ENCODE peak calls at places on chromosomes 4 and X, in seven cellular contexts. One of them, this sample, is unnamed. For H3K4me1 and H3K36me3, the result is how much of the 10 kb centered on the place peaks cover.

GRCh38 chr4:178752954-178753525 is 1310.8 kb upstream of the AGA start:
- DNase-seq in lung: no peak
- DNase-seq in neural progenitor cell: peak
- DNase-seq in ovary: no peak
- DNase-seq in mucosa of descending colon: no peak
- DNase-seq in lower lobe of right lung: no peak
- DNase-seq in PC-3: no peak
- DNase-seq in this sample: no peak

GRCh38 chr4:140137654-140138053 is 16.3 kb downstream of the MAML3 start:
- DNase-seq in mucosa of descending colon: no peak
- DNase-seq in lung: no peak
- DNase-seq in neural progenitor cell: no peak
- DNase-seq in ovary: no peak
- DNase-seq in lower lobe of right lung: no peak
- DNase-seq in PC-3: peak
- DNase-seq in this sample: no peak

GRCh38 chrX:39440734-39441305 is 639.6 kb downstream of the MID1IP1 start:
- DNase-seq in mucosa of descending colon: no peak
- DNase-seq in PC-3: no peak
- DNase-seq in lower lobe of right lung: no peak
- DNase-seq in lung: no peak
- DNase-seq in neural progenitor cell: no peak
- DNase-seq in ovary: no peak
- DNase-seq in this sample: no peak

GRCh38 chrX:110951472-110952269 is 144.3 kb upstream of the PAK3 start:
- DNase-seq in lung: no peak
- DNase-seq in PC-3: no peak
- DNase-seq in lower lobe of right lung: no peak
- DNase-seq in mucosa of descending colon: no peak
- DNase-seq in ovary: no peak
- DNase-seq in neural progenitor cell: no peak
- DNase-seq in this sample: no peak

GRCh38 chrX:73214366-73215094 is at the start of gene NAP1L2:
- DNase-seq in mucosa of descending colon: peak
- DNase-seq in PC-3: peak
- DNase-seq in lower lobe of right lung: peak
- DNase-seq in ovary: peak
- DNase-seq in lung: no peak
- DNase-seq in neural progenitor cell: peak
- DNase-seq in this sample: no peak

GRCh38 chrX:38861489-38861888 is 60.2 kb downstream of the MID1IP1 start:
- DNase-seq in mucosa of descending colon: no peak
- DNase-seq in lung: no peak
- DNase-seq in PC-3: no peak
- DNase-seq in neural progenitor cell: no peak
- DNase-seq in lower lobe of right lung: no peak
- DNase-seq in ovary: no peak
- DNase-seq in this sample: no peak

GRCh38 chrX:64196606-64197005 is 8.9 kb downstream of the AMER1 start:
- DNase-seq in lower lobe of right lung: no peak
- DNase-seq in neural progenitor cell: no peak
- DNase-seq in PC-3: no peak
- DNase-seq in lung: no peak
- DNase-seq in ovary: no peak
- DNase-seq in mucosa of descending colon: no peak
- DNase-seq in this sample: no peak

GRCh38 chr4:25970691-25971427 is 56.8 kb downstream of the SMIM20 start:
- DNase-seq in lower lobe of right lung: no peak
- DNase-seq in neural progenitor cell: peak
- DNase-seq in lung: no peak
- DNase-seq in mucosa of descending colon: peak
- DNase-seq in PC-3: peak
- DNase-seq in ovary: no peak
- DNase-seq in this sample: no peak

GRCh38 chrX:115260330-115260729 is 26.4 kb upstream of the LRCH2 start:
- DNase-seq in neural progenitor cell: no peak
- DNase-seq in mucosa of descending colon: no peak
- DNase-seq in lung: no peak
- DNase-seq in ovary: no peak
- DNase-seq in PC-3: peak
- DNase-seq in lower lobe of right lung: no peak
- DNase-seq in this sample: no peak

GRCh38 chr4:125985856-125986255 is 671.1 kb downstream of the FAT4 start:
- DNase-seq in lower lobe of right lung: no peak
- DNase-seq in mucosa of descending colon: no peak
- DNase-seq in neural progenitor cell: no peak
- DNase-seq in PC-3: no peak
- DNase-seq in ovary: no peak
- DNase-seq in lung: no peak
- DNase-seq in this sample: no peak

GRCh38 chr4:98794565-98795205 is 134.2 kb downstream of the EIF4E start:
- DNase-seq in ovary: no peak
- DNase-seq in lung: no peak
- DNase-seq in neural progenitor cell: no peak
- DNase-seq in lower lobe of right lung: no peak
- DNase-seq in PC-3: peak
- DNase-seq in mucosa of descending colon: no peak
- DNase-seq in this sample: no peak

GRCh38 chrX:45322382-45322781 is 121.7 kb upstream of the DIPK2B start:
- DNase-seq in mucosa of descending colon: no peak
- DNase-seq in lower lobe of right lung: no peak
- DNase-seq in lung: peak
- DNase-seq in neural progenitor cell: peak
- DNase-seq in ovary: peak
- DNase-seq in PC-3: peak
- DNase-seq in this sample: peak

GRCh38 chr4:154692311-154692818 is 51.4 kb upstream of the LRAT start:
- DNase-seq in mucosa of descending colon: no peak
- DNase-seq in lung: no peak
- DNase-seq in neural progenitor cell: no peak
- DNase-seq in PC-3: no peak
- DNase-seq in ovary: no peak
- DNase-seq in lower lobe of right lung: no peak
- DNase-seq in this sample: no peak

GRCh38 chrX:39304746-39305145 is 503.5 kb downstream of the MID1IP1 start:
- DNase-seq in lung: no peak
- DNase-seq in PC-3: no peak
- DNase-seq in lower lobe of right lung: no peak
- DNase-seq in neural progenitor cell: no peak
- DNase-seq in ovary: no peak
- DNase-seq in mucosa of descending colon: no peak
- DNase-seq in this sample: no peak

GRCh38 chr4:151581575-151581974 is 172.6 kb downstream of the FHIP1A start:
- DNase-seq in lower lobe of right lung: no peak
- DNase-seq in lung: no peak
- DNase-seq in mucosa of descending colon: no peak
- DNase-seq in PC-3: no peak
- DNase-seq in ovary: no peak
- DNase-seq in neural progenitor cell: no peak
- DNase-seq in this sample: no peak

GRCh38 chr4:145935253-145936141 is 3.1 kb downstream of the ZNF827 start:
- DNase-seq in mucosa of descending colon: peak
- DNase-seq in lower lobe of right lung: peak
- DNase-seq in neural progenitor cell: peak
- DNase-seq in lung: no peak
- DNase-seq in ovary: peak
- DNase-seq in PC-3: no peak
- DNase-seq in this sample: peak

GRCh38 chrX:103415528-103415927 is 39.2 kb downstream of the BEX3 start:
- DNase-seq in lower lobe of right lung: no peak
- DNase-seq in neural progenitor cell: no peak
- DNase-seq in mucosa of descending colon: no peak
- DNase-seq in PC-3: no peak
- DNase-seq in lung: no peak
- DNase-seq in ovary: no peak
- DNase-seq in this sample: no peak

GRCh38 chrX:155563099-155563498 is 49.7 kb downstream of the TMLHE start:
- DNase-seq in mucosa of descending colon: no peak
- DNase-seq in PC-3: no peak
- DNase-seq in lower lobe of right lung: no peak
- DNase-seq in neural progenitor cell: no peak
- DNase-seq in ovary: no peak
- DNase-seq in lung: no peak
- DNase-seq in this sample: no peak

GRCh38 chrX:51893931-51894696 is 691 bp downstream of the MAGED1 start:
- DNase-seq in lower lobe of right lung: no peak
- DNase-seq in neural progenitor cell: peak
- DNase-seq in PC-3: peak
- DNase-seq in mucosa of descending colon: no peak
- DNase-seq in ovary: peak
- DNase-seq in lung: no peak
- DNase-seq in this sample: peak

GRCh38 chrX:13087322-13088154 is 43.1 kb upstream of the FAM9C start:
- DNase-seq in lung: no peak
- DNase-seq in neural progenitor cell: no peak
- DNase-seq in PC-3: peak
- DNase-seq in ovary: no peak
- DNase-seq in lower lobe of right lung: no peak
- DNase-seq in mucosa of descending colon: no peak
- DNase-seq in this sample: peak

DNA sequence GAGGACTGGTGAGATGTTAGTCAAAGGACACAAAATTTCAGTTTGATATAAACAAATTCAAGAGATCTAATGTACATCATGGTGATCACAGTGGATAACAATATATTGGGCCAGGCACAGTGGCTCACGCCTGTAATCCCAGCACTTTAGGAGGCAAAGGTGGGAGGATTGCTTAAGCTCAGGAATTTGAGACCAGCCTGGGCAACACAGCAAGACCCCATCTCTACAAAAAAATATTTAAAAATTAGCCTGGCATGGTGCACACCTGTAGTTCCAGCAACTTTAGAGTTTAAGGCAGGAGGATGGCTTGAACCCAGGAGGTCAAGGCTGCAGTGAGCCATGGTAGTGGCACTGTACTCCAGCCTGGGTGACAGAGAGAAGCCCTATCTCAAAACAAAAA is 8.7 kb downstream of the SCARB2 start:
- DNase-seq in neural progenitor cell: no peak
- DNase-seq in ovary: no peak
- DNase-seq in mucosa of descending colon: no peak
- DNase-seq in lung: no peak
- DNase-seq in PC-3: no peak
- DNase-seq in lower lobe of right lung: no peak
- DNase-seq in this sample: no peak
- H3K4me1 ChIP-seq in neural progenitor cell: under half
- H3K4me1 ChIP-seq in ovary: under half
- H3K4me1 ChIP-seq in mucosa of descending colon: under half
- H3K4me1 ChIP-seq in lung: under half
- H3K4me1 ChIP-seq in PC-3: under half
- H3K4me1 ChIP-seq in lower lobe of right lung: half or more
- H3K4me1 ChIP-seq in this sample: under half

DNA sequence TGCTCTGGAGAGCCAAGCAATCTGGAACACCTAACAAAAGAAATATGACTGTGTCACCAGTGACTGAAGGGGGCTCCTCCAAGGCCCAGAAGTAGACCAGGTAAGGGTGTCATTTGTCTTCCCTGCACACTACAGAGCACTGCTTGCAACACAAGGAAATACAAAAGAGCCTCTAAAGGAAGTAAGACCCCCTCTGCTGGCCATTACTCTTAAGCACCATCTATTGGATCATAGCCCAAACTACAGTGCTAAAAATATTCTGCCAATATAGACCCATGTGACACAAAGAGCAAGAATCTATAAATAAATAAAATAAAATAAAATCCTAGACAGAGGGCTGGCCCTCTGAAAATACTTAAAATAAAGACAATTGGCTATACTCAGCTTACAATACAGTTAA is 528.7 kb downstream of the TMA16 start:
- DNase-seq in PC-3: no peak
- DNase-seq in lower lobe of right lung: no peak
- DNase-seq in lung: no peak
- DNase-seq in ovary: no peak
- DNase-seq in mucosa of descending colon: no peak
- DNase-seq in neural progenitor cell: peak
- DNase-seq in this sample: peak
- TF ChIP-seq CTCF in PC-3: peak
- TF ChIP-seq CTCF in lower lobe of right lung: no peak
- TF ChIP-seq CTCF in lung: no peak
- TF ChIP-seq CTCF in ovary: no peak
- TF ChIP-seq CTCF in mucosa of descending colon: no peak
- TF ChIP-seq CTCF in neural progenitor cell: peak
- TF ChIP-seq CTCF in this sample: peak

GRCh38 chr4:41106081-41106480 is 108.3 kb downstream of the APBB2 start:
- DNase-seq in mucosa of descending colon: no peak
- DNase-seq in PC-3: no peak
- DNase-seq in neural progenitor cell: no peak
- DNase-seq in lower lobe of right lung: no peak
- DNase-seq in lung: no peak
- DNase-seq in ovary: no peak
- DNase-seq in this sample: no peak

GRCh38 chr4:41106694-41107419 is 107.5 kb downstream of the APBB2 start:
- DNase-seq in lower lobe of right lung: no peak
- DNase-seq in neural progenitor cell: no peak
- DNase-seq in lung: no peak
- DNase-seq in mucosa of descending colon: no peak
- DNase-seq in PC-3: no peak
- DNase-seq in ovary: no peak
- DNase-seq in this sample: no peak

GRCh38 chr4:41108481-41108880 is 105.9 kb downstream of the APBB2 start:
- DNase-seq in mucosa of descending colon: no peak
- DNase-seq in ovary: no peak
- DNase-seq in lung: no peak
- DNase-seq in PC-3: no peak
- DNase-seq in lower lobe of right lung: no peak
- DNase-seq in neural progenitor cell: no peak
- DNase-seq in this sample: no peak

GRCh38 chr4:41110050-41110449 is 104.3 kb downstream of the APBB2 start:
- DNase-seq in lower lobe of right lung: no peak
- DNase-seq in neural progenitor cell: no peak
- DNase-seq in ovary: no peak
- DNase-seq in lung: no peak
- DNase-seq in PC-3: no peak
- DNase-seq in mucosa of descending colon: no peak
- DNase-seq in this sample: no peak

GRCh38 chr4:41111796-41112195 is 102.5 kb downstream of the APBB2 start:
- DNase-seq in mucosa of descending colon: no peak
- DNase-seq in PC-3: no peak
- DNase-seq in lower lobe of right lung: no peak
- DNase-seq in neural progenitor cell: no peak
- DNase-seq in lung: no peak
- DNase-seq in ovary: no peak
- DNase-seq in this sample: no peak
- H3K36me3 ChIP-seq in mucosa of descending colon: under half
- H3K36me3 ChIP-seq in PC-3: under half
- H3K36me3 ChIP-seq in lower lobe of right lung: under half
- H3K36me3 ChIP-seq in neural progenitor cell: under half
- H3K36me3 ChIP-seq in lung: under half
- H3K36me3 ChIP-seq in ovary: under half
- H3K36me3 ChIP-seq in this sample: under half

DNA sequence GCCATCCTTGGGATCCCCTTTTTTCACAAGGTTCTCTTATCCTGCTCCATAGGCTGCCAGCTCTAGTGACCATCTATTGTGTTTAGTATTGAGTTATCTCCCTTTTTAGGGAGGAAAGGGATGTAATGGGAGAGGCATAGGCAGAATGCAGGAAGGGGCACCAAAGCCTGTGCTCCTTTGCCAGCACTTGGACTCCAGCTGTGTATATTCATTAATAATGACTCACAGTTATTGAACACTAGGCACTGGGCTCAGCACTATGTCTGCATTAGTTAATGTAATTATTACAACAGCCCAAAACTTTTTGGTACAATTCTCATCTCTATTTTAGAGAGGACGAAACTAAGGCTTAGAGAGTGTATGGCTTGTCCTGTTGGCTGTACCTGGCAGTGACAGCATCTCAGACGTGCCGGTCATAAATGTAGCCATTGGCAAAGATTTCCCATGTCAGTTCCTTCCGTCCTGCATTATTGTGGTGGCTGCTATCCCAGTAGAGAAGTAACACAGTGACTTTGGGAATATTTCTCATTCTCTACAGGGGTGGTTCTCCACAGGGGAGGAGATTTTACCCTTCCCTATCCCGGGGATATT is 90.3 kb downstream of the AFF1 start:
- DNase-seq in mucosa of descending colon: no peak
- DNase-seq in neural progenitor cell: no peak
- DNase-seq in lung: no peak
- DNase-seq in lower lobe of right lung: no peak
- DNase-seq in PC-3: no peak
- DNase-seq in ovary: no peak
- DNase-seq in this sample: no peak
- H3K4me1 ChIP-seq in mucosa of descending colon: under half
- H3K4me1 ChIP-seq in neural progenitor cell: half or more
- H3K4me1 ChIP-seq in lung: under half
- H3K4me1 ChIP-seq in lower lobe of right lung: half or more
- H3K4me1 ChIP-seq in PC-3: under half
- H3K4me1 ChIP-seq in ovary: under half
- H3K4me1 ChIP-seq in this sample: under half